ENCODE peak calls at places on chromosome 11, in six cellular contexts. One of them, this sample, is unnamed.

GRCh38 chr11:116078101-116078561 is 573.9 kb upstream of the CADM1 start:
- DNase-seq in PC-3: no peak
- DNase-seq in AG04450: no peak
- DNase-seq in A549: no peak
- DNase-seq in endodermal cell: peak
- DNase-seq in mucosa of descending colon: no peak
- DNase-seq in this sample: no peak

GRCh38 chr11:90220391-90220790 is 2.5 kb downstream of the CHORDC1 start:
- DNase-seq in AG04450: no peak
- DNase-seq in mucosa of descending colon: no peak
- DNase-seq in A549: no peak
- DNase-seq in PC-3: peak
- DNase-seq in endodermal cell: no peak
- DNase-seq in this sample: peak

GRCh38 chr11:15695096-15695721 is 580.5 kb downstream of the INSC start:
- DNase-seq in endodermal cell: peak
- DNase-seq in mucosa of descending colon: no peak
- DNase-seq in AG04450: no peak
- DNase-seq in A549: no peak
- DNase-seq in PC-3: no peak
- DNase-seq in this sample: no peak

GRCh38 chr11:117374316-117374715 is 46.7 kb downstream of the CEP164 start:
- DNase-seq in PC-3: no peak
- DNase-seq in endodermal cell: no peak
- DNase-seq in AG04450: no peak
- DNase-seq in mucosa of descending colon: no peak
- DNase-seq in A549: no peak
- DNase-seq in this sample: no peak

GRCh38 chr11:68009391-68010000 is 631 bp upstream of the ALDH3B1 start:
- DNase-seq in mucosa of descending colon: peak
- DNase-seq in PC-3: peak
- DNase-seq in AG04450: no peak
- DNase-seq in A549: peak
- DNase-seq in endodermal cell: no peak
- DNase-seq in this sample: peak

GRCh38 chr11:3159296-3160190 is 5.6 kb downstream of the OSBPL5 start:
- DNase-seq in A549: no peak
- DNase-seq in AG04450: no peak
- DNase-seq in endodermal cell: no peak
- DNase-seq in PC-3: no peak
- DNase-seq in mucosa of descending colon: peak
- DNase-seq in this sample: no peak

GRCh38 chr11:105989124-105989523 is 32.9 kb downstream of the MSANTD4 start:
- DNase-seq in mucosa of descending colon: no peak
- DNase-seq in AG04450: no peak
- DNase-seq in A549: no peak
- DNase-seq in endodermal cell: no peak
- DNase-seq in PC-3: no peak
- DNase-seq in this sample: no peak

GRCh38 chr11:70128435-70128906 is 50.4 kb downstream of the ANO1 start:
- DNase-seq in PC-3: peak
- DNase-seq in AG04450: no peak
- DNase-seq in mucosa of descending colon: no peak
- DNase-seq in A549: peak
- DNase-seq in endodermal cell: peak
- DNase-seq in this sample: no peak

GRCh38 chr11:19921976-19922688 is 209.5 kb downstream of the NAV2 start:
- DNase-seq in AG04450: no peak
- DNase-seq in A549: no peak
- DNase-seq in endodermal cell: no peak
- DNase-seq in mucosa of descending colon: no peak
- DNase-seq in PC-3: no peak
- DNase-seq in this sample: no peak

GRCh38 chr11:106925245-106925644 is 93.0 kb downstream of the GUCY1A2 start:
- DNase-seq in AG04450: no peak
- DNase-seq in PC-3: no peak
- DNase-seq in mucosa of descending colon: no peak
- DNase-seq in A549: no peak
- DNase-seq in endodermal cell: no peak
- DNase-seq in this sample: peak

GRCh38 chr11:105912666-105913065 is 109.4 kb downstream of the MSANTD4 start:
- DNase-seq in endodermal cell: no peak
- DNase-seq in mucosa of descending colon: no peak
- DNase-seq in PC-3: no peak
- DNase-seq in A549: no peak
- DNase-seq in AG04450: no peak
- DNase-seq in this sample: no peak

DNA sequence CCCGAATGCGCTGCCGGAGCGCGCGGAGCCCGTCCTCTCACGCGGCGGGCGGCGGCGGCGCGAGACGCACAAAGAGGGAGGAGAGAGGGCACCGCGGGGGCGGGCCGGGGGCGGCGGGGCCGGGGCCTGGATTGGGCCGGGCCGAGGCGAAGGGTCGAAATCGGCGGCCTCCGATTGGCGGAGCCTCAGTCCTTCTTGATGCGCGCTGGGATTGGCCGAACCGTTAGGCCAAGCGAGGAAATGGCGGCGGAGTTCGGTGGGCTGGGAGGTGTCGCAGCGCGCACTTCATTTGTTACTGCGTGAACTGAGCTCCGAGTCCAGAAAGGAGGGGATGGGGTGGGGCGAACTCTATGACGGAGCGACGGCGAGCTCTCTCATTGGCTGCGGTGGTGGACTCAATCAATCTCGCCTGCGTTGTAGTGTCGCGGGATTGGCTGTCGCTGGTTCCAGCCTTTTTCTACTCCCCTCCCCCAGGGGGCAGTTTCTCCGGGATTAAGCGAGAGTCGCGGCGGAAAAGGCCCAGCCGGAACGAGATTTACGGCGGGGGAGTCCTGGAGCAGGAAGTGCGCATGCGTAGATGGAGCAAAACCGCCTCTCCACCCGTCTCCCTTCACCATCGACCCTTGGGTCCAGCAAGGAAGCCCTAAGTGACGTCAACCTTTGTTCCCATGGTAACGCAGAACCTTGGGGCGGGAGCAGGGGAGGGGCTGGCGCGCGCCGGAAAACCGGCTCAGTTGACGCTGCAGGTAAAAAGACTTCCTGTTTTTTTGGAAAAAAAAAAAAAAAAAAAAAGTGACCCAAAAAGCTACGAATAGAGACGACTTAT is at the start of gene SF1:
- DNase-seq in AG04450: peak
- DNase-seq in mucosa of descending colon: peak
- DNase-seq in endodermal cell: peak
- DNase-seq in PC-3: peak
- DNase-seq in A549: peak
- DNase-seq in this sample: peak
- TF ChIP-seq CTCF in AG04450: no peak
- TF ChIP-seq CTCF in mucosa of descending colon: no peak
- TF ChIP-seq CTCF in endodermal cell: peak
- TF ChIP-seq CTCF in PC-3: no peak
- TF ChIP-seq CTCF in A549: no peak
- TF ChIP-seq CTCF in this sample: no peak

GRCh38 chr11:121299417-121299816 is 6.8 kb downstream of the SC5D start:
- DNase-seq in PC-3: peak
- DNase-seq in mucosa of descending colon: no peak
- DNase-seq in A549: no peak
- DNase-seq in AG04450: no peak
- DNase-seq in endodermal cell: no peak
- DNase-seq in this sample: no peak

GRCh38 chr11:121300972-121301699 is 8.6 kb downstream of the SC5D start:
- DNase-seq in AG04450: no peak
- DNase-seq in A549: no peak
- DNase-seq in mucosa of descending colon: no peak
- DNase-seq in endodermal cell: no peak
- DNase-seq in PC-3: no peak
- DNase-seq in this sample: peak

GRCh38 chr11:121297872-121298271 is 5.3 kb downstream of the SC5D start:
- DNase-seq in AG04450: no peak
- DNase-seq in A549: no peak
- DNase-seq in PC-3: no peak
- DNase-seq in endodermal cell: no peak
- DNase-seq in mucosa of descending colon: no peak
- DNase-seq in this sample: no peak

GRCh38 chr11:121300313-121300971 is 7.9 kb downstream of the SC5D start:
- DNase-seq in mucosa of descending colon: no peak
- DNase-seq in PC-3: no peak
- DNase-seq in AG04450: no peak
- DNase-seq in A549: no peak
- DNase-seq in endodermal cell: no peak
- DNase-seq in this sample: no peak

DNA sequence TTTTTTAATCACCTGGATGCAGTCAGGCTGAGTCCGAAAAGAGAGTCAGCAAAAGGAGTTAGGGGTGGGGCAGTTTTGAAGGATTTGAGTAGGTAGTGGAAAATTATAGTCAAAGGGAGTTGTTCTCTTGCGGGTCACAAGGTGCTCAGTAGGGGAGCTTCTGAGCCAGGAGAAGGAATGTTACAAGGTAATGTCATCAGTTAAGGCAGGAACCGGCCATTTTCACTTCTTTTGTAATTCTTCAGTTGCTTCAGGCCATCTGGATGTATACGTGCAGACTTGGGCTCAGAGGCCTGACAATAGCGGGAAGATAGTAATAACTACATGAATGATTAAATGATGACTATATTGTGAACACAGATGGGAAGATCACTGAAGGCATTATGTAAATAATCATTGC is 6.2 kb downstream of the SC5D start:
- DNase-seq in PC-3: peak
- DNase-seq in AG04450: no peak
- DNase-seq in endodermal cell: peak
- DNase-seq in A549: no peak
- DNase-seq in mucosa of descending colon: no peak
- DNase-seq in this sample: no peak
- H3K4me3 ChIP-seq in PC-3: no peak
- H3K4me3 ChIP-seq in AG04450: no peak
- H3K4me3 ChIP-seq in endodermal cell: peak
- H3K4me3 ChIP-seq in A549: no peak
- H3K4me3 ChIP-seq in mucosa of descending colon: no peak
- H3K4me3 ChIP-seq in this sample: no peak

DNA sequence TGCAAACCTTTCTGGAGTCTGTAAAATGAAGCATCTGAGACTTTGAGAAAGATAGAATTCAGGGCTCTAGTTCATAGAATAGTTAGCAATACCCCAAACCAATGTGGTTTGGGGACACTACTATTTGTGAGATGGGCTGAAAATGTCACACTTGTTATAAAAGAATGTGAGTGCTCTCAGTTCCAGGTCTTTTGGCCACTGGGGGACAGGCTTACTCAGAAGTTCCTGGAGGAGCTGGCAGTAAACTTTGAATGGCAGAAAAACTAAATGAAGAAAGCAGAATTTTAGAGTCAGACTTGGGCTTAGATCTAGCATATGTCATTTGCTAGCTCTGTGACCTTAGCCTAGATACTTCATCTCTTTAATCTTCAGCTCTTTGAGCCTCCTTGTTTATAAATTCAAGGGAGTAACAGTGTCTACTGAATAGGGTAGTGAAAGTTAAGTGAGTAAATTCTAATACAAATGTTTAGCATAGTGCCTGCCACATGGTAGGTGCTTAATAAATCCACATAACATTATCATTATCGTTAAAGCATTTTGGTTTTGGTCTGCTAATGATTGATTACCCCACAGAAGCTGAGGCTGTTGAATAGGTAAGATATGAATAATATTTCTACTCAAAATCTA is 3.7 kb downstream of the LYVE1 start:
- DNase-seq in AG04450: no peak
- DNase-seq in A549: no peak
- DNase-seq in PC-3: peak
- DNase-seq in endodermal cell: no peak
- DNase-seq in mucosa of descending colon: no peak
- DNase-seq in this sample: peak
- TF ChIP-seq CTCF in AG04450: peak
- TF ChIP-seq CTCF in A549: peak
- TF ChIP-seq CTCF in PC-3: peak
- TF ChIP-seq CTCF in endodermal cell: peak
- TF ChIP-seq CTCF in mucosa of descending colon: no peak
- TF ChIP-seq CTCF in this sample: peak

GRCh38 chr11:120659076-120659475 is 147.5 kb downstream of the GRIK4 start:
- DNase-seq in AG04450: no peak
- DNase-seq in endodermal cell: no peak
- DNase-seq in A549: no peak
- DNase-seq in mucosa of descending colon: no peak
- DNase-seq in PC-3: no peak
- DNase-seq in this sample: no peak
- H3K4me3 ChIP-seq in AG04450: no peak
- H3K4me3 ChIP-seq in endodermal cell: no peak
- H3K4me3 ChIP-seq in A549: no peak
- H3K4me3 ChIP-seq in mucosa of descending colon: no peak
- H3K4me3 ChIP-seq in PC-3: no peak
- H3K4me3 ChIP-seq in this sample: no peak

DNA sequence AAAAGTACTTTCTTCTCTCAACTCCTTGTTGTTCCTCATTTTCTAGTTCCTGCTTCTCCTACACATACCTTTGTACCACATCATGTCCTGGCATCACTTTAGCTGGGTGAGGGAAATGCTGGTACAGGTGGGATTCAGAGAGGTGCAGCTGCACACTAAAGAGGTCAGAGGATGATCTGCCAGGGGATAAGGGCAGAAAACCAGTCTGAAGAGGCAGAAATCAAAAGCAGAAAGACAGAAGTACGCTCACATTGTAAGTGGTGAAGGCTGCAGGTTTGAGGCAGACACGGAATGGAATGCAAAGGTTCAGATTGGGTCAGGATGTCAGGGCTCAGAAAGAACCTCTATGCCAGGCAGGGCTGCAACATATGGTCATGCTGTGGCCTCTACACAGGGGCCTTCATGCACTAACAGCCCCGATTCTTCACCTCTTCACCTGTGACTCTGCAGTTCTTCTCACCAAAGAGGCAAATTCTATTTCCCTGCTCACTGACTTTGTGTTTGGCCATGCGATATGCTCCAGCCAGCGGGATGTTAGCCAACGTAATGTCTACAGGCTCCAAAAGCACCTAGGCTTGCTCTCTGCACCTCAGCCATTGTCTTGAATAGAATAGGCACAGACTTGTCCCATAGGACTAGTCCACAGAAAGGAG is 373.7 kb downstream of the NXPE2 start:
- DNase-seq in PC-3: no peak
- DNase-seq in A549: no peak
- DNase-seq in mucosa of descending colon: no peak
- DNase-seq in endodermal cell: no peak
- DNase-seq in AG04450: no peak
- DNase-seq in this sample: no peak
- TF ChIP-seq CTCF in PC-3: no peak
- TF ChIP-seq CTCF in A549: no peak
- TF ChIP-seq CTCF in mucosa of descending colon: no peak
- TF ChIP-seq CTCF in endodermal cell: no peak
- TF ChIP-seq CTCF in AG04450: no peak
- TF ChIP-seq CTCF in this sample: no peak